ENCODE peak calls at places on chromosomes 12 and 14, in six cellular contexts. One of them, this sample, is unnamed.
A peak's percentile ranks its signal among the peaks of the same experiment; 100 is the strongest.

GRCh38 chr14:76827696-76828301 is 1.6 kb downstream of the LRRC74A start:
- DNase-seq in H9: no peak
- DNase-seq in DND-41: no peak
- DNase-seq in MM.1S: no peak
- DNase-seq in IMR-90: no peak
- DNase-seq in fibroblast of lung: no peak
- DNase-seq in this sample: no peak

GRCh38 chr14:70707138-70708038 is 65.7 kb downstream of the TTC9 start:
- DNase-seq in DND-41: peak; percentile 24
- DNase-seq in H9: peak; percentile 43
- DNase-seq in MM.1S: no peak
- DNase-seq in fibroblast of lung: no peak
- DNase-seq in IMR-90: peak; percentile 41
- DNase-seq in this sample: peak; percentile 46

GRCh38 chr12:43370299-43370698 is 181.7 kb downstream of the ADAMTS20 start:
- DNase-seq in DND-41: no peak
- DNase-seq in MM.1S: no peak
- DNase-seq in H9: no peak
- DNase-seq in IMR-90: peak; percentile 74
- DNase-seq in fibroblast of lung: peak; percentile 69
- DNase-seq in this sample: no peak

GRCh38 chr14:68864301-68864810 is 71.5 kb upstream of the ZFP36L1 start:
- DNase-seq in MM.1S: no peak
- DNase-seq in IMR-90: no peak
- DNase-seq in H9: no peak
- DNase-seq in DND-41: no peak
- DNase-seq in fibroblast of lung: no peak
- DNase-seq in this sample: no peak

GRCh38 chr14:68401320-68401719 is 391.5 kb downstream of the ZFP36L1 start:
- DNase-seq in IMR-90: peak; percentile 34
- DNase-seq in H9: no peak
- DNase-seq in MM.1S: no peak
- DNase-seq in fibroblast of lung: no peak
- DNase-seq in DND-41: no peak
- DNase-seq in this sample: no peak

GRCh38 chr14:80315681-80316080 is 104.4 kb upstream of the DIO2 start:
- DNase-seq in IMR-90: peak; percentile 42
- DNase-seq in H9: no peak
- DNase-seq in MM.1S: no peak
- DNase-seq in DND-41: no peak
- DNase-seq in fibroblast of lung: no peak
- DNase-seq in this sample: no peak

GRCh38 chr12:92047058-92047826 is 98.4 kb downstream of the BTG1 start:
- DNase-seq in IMR-90: peak; percentile 29
- DNase-seq in H9: no peak
- DNase-seq in MM.1S: no peak
- DNase-seq in fibroblast of lung: no peak
- DNase-seq in DND-41: no peak
- DNase-seq in this sample: no peak

GRCh38 chr12:8780389-8780788 is 42.0 kb upstream of the A2ML1 start:
- DNase-seq in IMR-90: peak; percentile 44
- DNase-seq in fibroblast of lung: peak; percentile 56
- DNase-seq in H9: peak; percentile 47
- DNase-seq in DND-41: no peak
- DNase-seq in MM.1S: peak; percentile 10
- DNase-seq in this sample: peak; percentile 62

GRCh38 chr12:8697476-8698131 is at the start of gene RIMKLB:
- DNase-seq in MM.1S: peak; percentile 75
- DNase-seq in H9: peak; percentile 86
- DNase-seq in DND-41: peak; percentile 84
- DNase-seq in fibroblast of lung: peak; percentile 64
- DNase-seq in IMR-90: peak; percentile 57
- DNase-seq in this sample: peak; percentile 77

GRCh38 chr14:67564236-67564635 is 31.1 kb downstream of the PLEKHH1 start:
- DNase-seq in fibroblast of lung: no peak
- DNase-seq in DND-41: no peak
- DNase-seq in MM.1S: no peak
- DNase-seq in IMR-90: no peak
- DNase-seq in H9: no peak
- DNase-seq in this sample: no peak

GRCh38 chr12:25816637-25817036 is 141.8 kb upstream of the RASSF8 start:
- DNase-seq in fibroblast of lung: no peak
- DNase-seq in DND-41: no peak
- DNase-seq in MM.1S: no peak
- DNase-seq in H9: no peak
- DNase-seq in IMR-90: peak; percentile 5
- DNase-seq in this sample: no peak

GRCh38 chr12:95118788-95119179 is 45.4 kb upstream of the NR2C1 start:
- DNase-seq in fibroblast of lung: no peak
- DNase-seq in IMR-90: peak; percentile 24
- DNase-seq in DND-41: no peak
- DNase-seq in MM.1S: no peak
- DNase-seq in H9: no peak
- DNase-seq in this sample: no peak

GRCh38 chr12:29616664-29617409 is 119.4 kb upstream of the OVCH1 start:
- DNase-seq in IMR-90: peak; percentile 90
- DNase-seq in fibroblast of lung: peak; percentile 86
- DNase-seq in MM.1S: no peak
- DNase-seq in H9: no peak
- DNase-seq in DND-41: no peak
- DNase-seq in this sample: no peak

GRCh38 chr14:23389396-23389795 is 12.6 kb downstream of the CMTM5 start:
- DNase-seq in IMR-90: no peak
- DNase-seq in MM.1S: no peak
- DNase-seq in DND-41: no peak
- DNase-seq in fibroblast of lung: no peak
- DNase-seq in H9: no peak
- DNase-seq in this sample: no peak

GRCh38 chr14:64698899-64699298 is 5.3 kb upstream of the PLEKHG3 start:
- DNase-seq in IMR-90: no peak
- DNase-seq in DND-41: no peak
- DNase-seq in H9: no peak
- DNase-seq in fibroblast of lung: no peak
- DNase-seq in MM.1S: peak; percentile 22
- DNase-seq in this sample: no peak

GRCh38 chr14:104342435-104343293 is 204.3 kb downstream of the KIF26A start:
- DNase-seq in MM.1S: no peak
- DNase-seq in H9: peak; percentile 62
- DNase-seq in fibroblast of lung: no peak
- DNase-seq in IMR-90: no peak
- DNase-seq in DND-41: no peak
- DNase-seq in this sample: no peak

GRCh38 chr12:45232771-45233372 is 17.0 kb downstream of the ANO6 start:
- DNase-seq in DND-41: no peak
- DNase-seq in MM.1S: no peak
- DNase-seq in IMR-90: peak; percentile 98
- DNase-seq in fibroblast of lung: peak; percentile 92
- DNase-seq in H9: peak; percentile 70
- DNase-seq in this sample: no peak

GRCh38 chr12:108634225-108634795 is 616 bp upstream of the SELPLG start:
- DNase-seq in fibroblast of lung: no peak
- DNase-seq in DND-41: peak; percentile 91
- DNase-seq in H9: peak; percentile 54
- DNase-seq in MM.1S: peak; percentile 94
- DNase-seq in IMR-90: no peak
- DNase-seq in this sample: peak; percentile 73

GRCh38 chr12:66279127-66279712 is 23.1 kb upstream of the HELB start:
- DNase-seq in IMR-90: peak; percentile 22
- DNase-seq in fibroblast of lung: peak; percentile 31
- DNase-seq in DND-41: peak; percentile 31
- DNase-seq in MM.1S: no peak
- DNase-seq in H9: no peak
- DNase-seq in this sample: peak; percentile 41

GRCh38 chr12:99200711-99201384 is 446.7 kb upstream of the GARIN6 start:
- DNase-seq in H9: no peak
- DNase-seq in fibroblast of lung: no peak
- DNase-seq in DND-41: no peak
- DNase-seq in MM.1S: no peak
- DNase-seq in IMR-90: no peak
- DNase-seq in this sample: no peak

GRCh38 chr12:57726884-57727757 is 11.4 kb downstream of the AGAP2 start:
- DNase-seq in MM.1S: no peak
- DNase-seq in IMR-90: no peak
- DNase-seq in fibroblast of lung: peak; percentile 52
- DNase-seq in DND-41: no peak
- DNase-seq in H9: peak; percentile 57
- DNase-seq in this sample: no peak

GRCh38 chr12:52087961-52088820 is 8.7 kb downstream of the SMIM41 start:
- DNase-seq in fibroblast of lung: no peak
- DNase-seq in H9: no peak
- DNase-seq in MM.1S: no peak
- DNase-seq in DND-41: peak; percentile 62
- DNase-seq in IMR-90: no peak
- DNase-seq in this sample: peak; percentile 79

DNA sequence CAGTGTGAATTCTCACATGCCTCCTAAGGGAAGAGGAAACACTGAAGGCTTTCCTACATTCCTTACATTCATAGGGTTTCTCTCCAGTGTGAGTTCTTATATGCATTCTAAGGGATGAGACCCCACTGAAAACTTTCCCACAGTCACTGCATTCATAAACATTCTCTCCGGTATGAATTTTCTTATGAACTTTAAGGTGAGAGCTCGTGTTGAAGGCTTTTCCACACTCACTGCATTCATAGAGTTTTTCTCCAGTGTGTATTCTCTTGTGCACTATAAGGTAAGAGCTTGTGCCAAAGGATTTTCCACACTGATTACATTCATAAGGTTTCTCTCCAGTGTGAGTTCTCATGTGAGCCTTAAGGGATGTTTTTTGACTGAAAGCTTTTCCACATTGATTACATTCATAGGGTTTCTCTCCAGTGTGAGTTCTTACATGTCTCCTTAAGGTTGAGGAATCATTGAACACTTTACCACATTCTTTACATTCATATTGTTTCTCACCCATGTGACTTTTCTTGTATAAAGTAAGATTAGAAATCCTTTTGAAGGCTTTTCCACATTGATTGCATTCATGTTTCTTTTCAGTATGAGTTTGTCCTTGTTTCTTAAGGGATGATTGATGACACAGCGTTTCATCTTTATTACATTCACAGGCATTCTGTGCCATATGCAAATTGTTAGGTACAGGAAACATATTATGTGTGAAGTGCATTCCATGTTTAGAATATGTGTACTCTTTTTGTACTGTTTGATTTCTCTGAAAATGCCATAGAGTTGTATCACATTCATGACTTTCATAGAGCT is 9.5 kb downstream of the ZNF891 start:
- DNase-seq in IMR-90: no peak
- DNase-seq in H9: no peak
- DNase-seq in fibroblast of lung: peak; percentile 5
- DNase-seq in MM.1S: no peak
- DNase-seq in DND-41: no peak
- DNase-seq in this sample: no peak
- H3K9me3 ChIP-seq in IMR-90: peaks cover 76% of the 10 kb centered on the region
- H3K9me3 ChIP-seq in H9: peaks cover 98% of the 10 kb centered on the region
- H3K9me3 ChIP-seq in fibroblast of lung: no peaks in the 10 kb centered on the region
- H3K9me3 ChIP-seq in MM.1S: no peaks in the 10 kb centered on the region
- H3K9me3 ChIP-seq in DND-41: peaks cover 94% of the 10 kb centered on the region
- H3K9me3 ChIP-seq in this sample: peaks cover 73% of the 10 kb centered on the region

GRCh38 chr14:100405752-100406455 is 82.8 kb downstream of the SLC25A47 start:
- DNase-seq in DND-41: peak; percentile 67
- DNase-seq in MM.1S: no peak
- DNase-seq in IMR-90: no peak
- DNase-seq in H9: no peak
- DNase-seq in fibroblast of lung: no peak
- DNase-seq in this sample: no peak

GRCh38 chr14:100408350-100409015 is 85.3 kb downstream of the SLC25A47 start:
- DNase-seq in fibroblast of lung: peak; percentile 69
- DNase-seq in IMR-90: peak; percentile 90
- DNase-seq in DND-41: peak; percentile 35
- DNase-seq in H9: no peak
- DNase-seq in MM.1S: no peak
- DNase-seq in this sample: no peak

GRCh38 chr14:100409016-100409385 is 85.9 kb downstream of the SLC25A47 start:
- DNase-seq in H9: no peak
- DNase-seq in fibroblast of lung: no peak
- DNase-seq in DND-41: no peak
- DNase-seq in MM.1S: no peak
- DNase-seq in IMR-90: no peak
- DNase-seq in this sample: no peak

GRCh38 chr14:100406505-100407131 is 83.5 kb downstream of the SLC25A47 start:
- DNase-seq in MM.1S: no peak
- DNase-seq in H9: no peak
- DNase-seq in fibroblast of lung: peak; percentile 58
- DNase-seq in DND-41: peak; percentile 94
- DNase-seq in IMR-90: peak; percentile 32
- DNase-seq in this sample: no peak

GRCh38 chr14:100407376-100408102 is 84.4 kb downstream of the SLC25A47 start:
- DNase-seq in H9: no peak
- DNase-seq in IMR-90: no peak
- DNase-seq in fibroblast of lung: no peak
- DNase-seq in MM.1S: no peak
- DNase-seq in DND-41: peak; percentile 54
- DNase-seq in this sample: no peak
- H3K4me2 ChIP-seq in H9: no peak overlapping the region
- H3K4me2 ChIP-seq in IMR-90: no peak overlapping the region
- H3K4me2 ChIP-seq in fibroblast of lung: no peak overlapping the region
- H3K4me2 ChIP-seq in MM.1S: no peak overlapping the region
- H3K4me2 ChIP-seq in DND-41: peak overlapping the region; percentile 46
- H3K4me2 ChIP-seq in this sample: no peak overlapping the region

DNA sequence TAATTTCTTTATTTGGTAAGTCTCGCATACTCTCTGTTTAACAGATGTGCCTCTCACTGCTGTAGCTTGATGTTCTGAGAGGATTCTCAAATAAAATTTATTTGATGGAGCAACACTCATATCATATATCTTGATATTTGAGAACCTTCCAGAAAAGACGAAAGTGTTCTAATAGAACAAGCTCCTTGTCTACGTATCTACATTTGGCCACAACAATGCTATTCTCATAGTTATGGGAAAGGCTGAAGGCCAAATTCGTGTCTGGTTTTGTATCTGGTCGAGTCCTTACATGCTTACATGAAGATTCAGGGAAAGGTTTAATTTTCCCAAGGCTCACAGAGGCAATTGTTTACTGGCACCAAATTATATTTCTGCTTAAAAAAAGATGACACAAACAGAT is 186.7 kb upstream of the SLC38A2 start:
- DNase-seq in H9: no peak
- DNase-seq in IMR-90: no peak
- DNase-seq in DND-41: no peak
- DNase-seq in MM.1S: no peak
- DNase-seq in fibroblast of lung: no peak
- DNase-seq in this sample: no peak
- H3K9ac ChIP-seq in H9: no peak overlapping the region
- H3K9ac ChIP-seq in IMR-90: no peak overlapping the region
- H3K9ac ChIP-seq in DND-41: no peak overlapping the region
- H3K9ac ChIP-seq in MM.1S: no peak overlapping the region
- H3K9ac ChIP-seq in fibroblast of lung: no peak overlapping the region
- H3K9ac ChIP-seq in this sample: no peak overlapping the region

GRCh38 chr14:26004342-26004741 is 593.5 kb downstream of the NOVA1 start:
- DNase-seq in fibroblast of lung: no peak
- DNase-seq in H9: no peak
- DNase-seq in IMR-90: no peak
- DNase-seq in MM.1S: no peak
- DNase-seq in DND-41: no peak
- DNase-seq in this sample: no peak

DNA sequence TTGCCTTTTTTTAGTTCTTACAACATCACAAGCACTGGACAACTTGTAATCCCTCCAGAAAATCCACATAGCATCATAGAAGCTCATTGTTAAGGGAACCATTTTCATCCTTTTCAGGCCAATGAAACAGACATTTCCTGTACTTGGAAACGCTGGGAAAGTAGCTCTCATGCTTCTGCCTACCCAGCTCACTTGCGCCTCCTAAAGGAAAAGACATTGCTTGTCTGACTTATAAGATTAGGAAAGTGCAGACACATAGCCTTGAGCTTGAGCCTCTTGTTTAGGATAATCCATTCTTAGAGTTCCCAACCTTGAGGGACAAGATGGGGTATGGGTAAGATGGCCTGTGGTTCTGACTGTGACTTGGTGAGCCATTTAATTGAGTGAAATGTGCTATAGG is 589.5 kb downstream of the NOVA1 start:
- DNase-seq in H9: peak; percentile 54
- DNase-seq in DND-41: no peak
- DNase-seq in MM.1S: no peak
- DNase-seq in fibroblast of lung: peak; percentile 5
- DNase-seq in IMR-90: no peak
- DNase-seq in this sample: no peak
- H3K9me3 ChIP-seq in H9: no peaks in the 10 kb centered on the region
- H3K9me3 ChIP-seq in DND-41: no peaks in the 10 kb centered on the region
- H3K9me3 ChIP-seq in MM.1S: no peaks in the 10 kb centered on the region
- H3K9me3 ChIP-seq in fibroblast of lung: no peaks in the 10 kb centered on the region
- H3K9me3 ChIP-seq in IMR-90: peaks cover 8% of the 10 kb centered on the region
- H3K9me3 ChIP-seq in this sample: peaks cover 65% of the 10 kb centered on the region